ENCODE peak calls at places on chromosomes 5 and 9, in ten cellular contexts. M is CD8-positive, alpha-beta T cell; S is endothelial cell of umbilical vein; Q is fibroblast of lung; N is sigmoid colon; T is neuronal stem cell; A is GM23338; V is H7; R is AG04450; W is lower leg skin. H is an unnamed sample.

GRCh38 chr5:66694036-66694435 is 97.8 kb downstream of the MAST4 start:
- DNase-seq in M (no peak), S (no peak), Q (no peak), N (no peak), T (no peak), A (no peak), V (no peak), R (no peak), W (no peak), H (peak)

GRCh38 chr9:91856419-91856818 is 93.6 kb downstream of the ROR2 start:
- DNase-seq in M (no peak), S (no peak), Q (no peak), N (peak), T (no peak), A (no peak), V (no peak), R (no peak), W (peak), H (no peak)

GRCh38 chr5:123785160-123786001 is 273.4 kb downstream of the CSNK1G3 start:
- DNase-seq in M (no peak), S (peak), Q (peak), N (no peak), T (no peak), A (peak), V (no peak), R (peak), W (no peak), H (peak)

GRCh38 chr9:124632077-124632621 is 125.0 kb upstream of the NR5A1 start:
- DNase-seq in M (no peak), S (peak), Q (peak), N (no peak), T (no peak), A (no peak), V (no peak), R (no peak), W (no peak), H (peak)

GRCh38 chr9:22119537-22120167 is 110.5 kb upstream of the CDKN2B start:
- DNase-seq in M (no peak), S (peak), Q (peak), N (no peak), T (peak), A (peak), V (peak), R (no peak), W (no peak), H (peak)

GRCh38 chr5:134536876-134537275 is 11.4 kb downstream of the JADE2 start:
- DNase-seq in M (no peak), S (no peak), Q (no peak), N (no peak), T (no peak), A (no peak), V (no peak), R (no peak), W (no peak), H (no peak)

GRCh38 chr9:3900673-3901318 is 375.0 kb upstream of the RFX3 start:
- DNase-seq in M (no peak), S (no peak), Q (no peak), N (no peak), T (no peak), A (no peak), V (no peak), R (no peak), W (no peak), H (no peak)

GRCh38 chr5:160923927-160924705 is 72.1 kb upstream of the ATP10B start:
- DNase-seq in M (no peak), S (no peak), Q (no peak), N (no peak), T (no peak), A (peak), V (peak), R (no peak), W (no peak), H (no peak)

GRCh38 chr5:136027316-136027715 is 1.5 kb upstream of the TGFBI start:
- DNase-seq in M (no peak), S (no peak), Q (no peak), N (peak), T (no peak), A (no peak), V (no peak), R (no peak), W (peak), H (no peak)

GRCh38 chr5:67082941-67083340 is 113.7 kb downstream of the CD180 start:
- DNase-seq in M (no peak), S (peak), Q (no peak), N (no peak), T (no peak), A (no peak), V (no peak), R (no peak), W (no peak), H (peak)

GRCh38 chr5:173394701-173395100 is 66.5 kb upstream of the STC2 start:
- DNase-seq in M (no peak), S (no peak), Q (no peak), N (peak), T (no peak), A (no peak), V (no peak), R (no peak), W (peak), H (no peak)

GRCh38 chr5:151267481-151268275 is 14.7 kb downstream of the GM2A start:
- DNase-seq in M (no peak), S (no peak), Q (no peak), N (no peak), T (no peak), A (no peak), V (no peak), R (no peak), W (no peak), H (no peak)

GRCh38 chr5:6592611-6593010 is 40.2 kb downstream of the NSUN2 start:
- DNase-seq in M (no peak), S (no peak), Q (peak), N (no peak), T (no peak), A (no peak), V (no peak), R (no peak), W (no peak), H (peak)

GRCh38 chr5:124751031-124751430 is 4.6 kb upstream of the ZNF608 start:
- DNase-seq in M (no peak), S (no peak), Q (no peak), N (no peak), T (no peak), A (peak), V (peak), R (no peak), W (no peak), H (no peak)

GRCh38 chr9:97880336-97880735 is 27.3 kb downstream of the FOXE1 start:
- DNase-seq in M (no peak), S (no peak), Q (peak), N (no peak), T (no peak), A (no peak), V (no peak), R (no peak), W (no peak), H (peak)

GRCh38 chr9:114034176-114034575 is 43.9 kb downstream of the AMBP start:
- DNase-seq in M (no peak), S (no peak), Q (no peak), N (peak), T (no peak), A (no peak), V (peak), R (no peak), W (peak), H (no peak)

GRCh38 chr9:109436071-109436470 is 62.0 kb downstream of the PTPN3 start:
- DNase-seq in M (no peak), S (no peak), Q (no peak), N (no peak), T (no peak), A (no peak), V (no peak), R (no peak), W (no peak), H (no peak)

GRCh38 chr9:74942801-74943200 is 9.9 kb downstream of the C9orf40 start:
- DNase-seq in M (peak), S (peak), Q (no peak), N (no peak), T (no peak), A (no peak), V (no peak), R (no peak), W (no peak), H (peak)

GRCh38 chr9:37491939-37492338 is 6.2 kb downstream of the POLR1E start:
- DNase-seq in M (no peak), S (no peak), Q (no peak), N (no peak), T (no peak), A (no peak), V (no peak), R (no peak), W (no peak), H (no peak)

GRCh38 chr5:157046041-157046440 is 12.9 kb downstream of the HAVCR1 start:
- DNase-seq in M (no peak), S (no peak), Q (no peak), N (no peak), T (no peak), A (no peak), V (no peak), R (no peak), W (no peak), H (no peak)

DNA sequence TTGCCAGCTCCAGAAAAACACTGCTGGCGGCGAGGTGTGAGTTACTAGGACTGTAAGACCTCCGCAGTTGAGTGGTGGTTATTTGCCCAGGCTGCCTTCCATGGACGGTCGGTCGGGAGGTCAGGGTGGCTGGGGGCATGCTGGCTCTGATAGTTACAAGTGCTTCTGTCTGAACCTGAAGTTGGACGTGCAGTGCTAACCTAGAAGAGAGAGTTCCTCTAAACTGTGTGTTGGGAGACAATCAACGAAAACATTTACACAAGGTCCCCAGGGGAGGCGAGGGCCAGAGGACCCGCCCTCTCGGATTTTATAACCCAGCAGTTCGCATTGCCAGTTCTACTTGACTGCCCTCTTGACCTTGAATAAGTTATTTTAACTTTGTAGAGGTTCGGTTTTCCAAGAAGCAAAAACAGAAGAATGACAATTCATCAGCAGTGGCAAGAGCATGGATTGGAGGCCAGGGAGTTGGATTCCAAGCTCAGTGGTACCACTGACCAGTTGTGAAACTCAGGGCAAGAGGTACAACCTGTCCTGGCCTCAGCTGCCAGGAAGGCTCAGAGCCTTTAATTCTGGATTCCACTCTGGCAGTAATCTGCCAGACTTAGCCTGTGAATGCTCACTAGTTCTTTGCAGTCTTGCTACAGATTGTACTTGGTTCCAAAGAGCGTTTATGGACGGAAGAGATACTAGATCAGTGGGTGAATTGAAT is 28.7 kb upstream of the PDE8B start:
- DNase-seq in M (no peak), S (no peak), Q (no peak), N (no peak), T (no peak), A (no peak), V (no peak), R (no peak), W (no peak), H (no peak)
- H3K4me3 ChIP-seq in M (no peak), S (no peak), Q (no peak), N (no peak), T (no peak), A (peak), V (no peak), R (no peak), W (no peak), H (no peak)

GRCh38 chr9:134489621-134490380 is 151.8 kb upstream of the COL5A1 start:
- DNase-seq in M (no peak), S (no peak), Q (no peak), N (peak), T (no peak), A (no peak), V (peak), R (no peak), W (peak), H (no peak)
- H3K4me3 ChIP-seq in M (no peak), S (no peak), Q (no peak), N (no peak), T (no peak), A (no peak), V (no peak), R (no peak), W (no peak), H (no peak)

DNA sequence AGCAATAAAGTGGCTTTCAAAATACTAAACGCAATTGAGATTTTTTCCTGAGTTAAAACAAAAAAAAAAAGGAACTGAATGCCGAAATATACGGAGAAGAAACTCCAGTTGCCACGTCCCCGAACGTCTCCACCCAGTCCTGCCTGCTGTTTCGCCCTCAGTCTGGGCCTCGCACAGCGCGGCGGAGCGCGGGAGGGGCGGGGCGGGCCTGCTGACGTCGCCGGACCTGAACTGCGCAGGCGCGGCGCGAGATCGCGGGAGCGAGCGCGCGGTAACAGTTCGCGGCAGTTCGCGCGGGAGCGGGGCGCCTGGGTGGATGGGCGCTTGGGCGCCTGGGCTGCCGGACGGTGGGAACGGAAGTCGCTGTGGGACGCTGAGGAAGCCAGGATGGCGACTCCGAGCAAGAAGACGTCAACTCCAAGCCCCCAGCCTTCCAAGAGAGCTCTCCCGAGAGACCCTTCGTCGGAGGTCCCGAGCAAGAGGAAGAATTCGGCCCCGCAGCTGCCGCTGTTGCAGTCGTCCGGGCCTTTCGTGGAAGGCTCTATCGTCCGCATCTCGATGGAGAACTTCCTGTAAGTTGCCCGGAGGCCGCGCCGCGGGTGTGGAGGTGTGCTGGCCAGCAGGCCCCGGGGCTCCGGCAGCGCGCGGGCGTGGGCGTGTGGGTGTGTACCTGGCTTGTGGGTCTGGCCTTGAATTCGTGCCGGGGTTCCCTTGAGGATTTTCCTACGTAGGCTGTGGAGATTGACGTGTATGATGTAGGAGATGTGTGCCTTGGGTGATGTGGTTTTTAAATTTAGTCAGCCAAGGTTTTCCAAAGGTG is at the start of gene SMC5:
- DNase-seq in M (peak), S (peak), Q (peak), N (peak), T (peak), A (peak), V (peak), R (peak), W (peak), H (peak)
- H3K4me3 ChIP-seq in M (peak), S (peak), Q (peak), N (peak), T (peak), A (peak), V (peak), R (peak), W (peak), H (peak)

GRCh38 chr5:176441921-176442323 is 6.3 kb upstream of the FAF2 start:
- DNase-seq in M (no peak), S (peak), Q (peak), N (no peak), T (no peak), A (peak), V (peak), R (no peak), W (peak), H (peak)
- H3K4me3 ChIP-seq in M (no peak), S (no peak), Q (no peak), N (no peak), T (no peak), A (peak), V (peak), R (no peak), W (no peak), H (no peak)

GRCh38 chr5:131282235-131282634 is 18.4 kb downstream of the CDC42SE2 start:
- DNase-seq in M (no peak), S (no peak), Q (no peak), N (no peak), T (no peak), A (no peak), V (no peak), R (no peak), W (no peak), H (no peak)
- H3K4me3 ChIP-seq in M (peak), S (no peak), Q (no peak), N (no peak), T (no peak), A (no peak), V (no peak), R (no peak), W (no peak), H (no peak)

GRCh38 chr5:140967226-140967893 is 1.1 kb downstream of the PCDHAC2 start:
- DNase-seq in M (no peak), S (peak), Q (no peak), N (no peak), T (no peak), A (peak), V (peak), R (no peak), W (no peak), H (no peak)

GRCh38 chr5:140965905-140966292 is 377 bp upstream of the PCDHAC2 start:
- DNase-seq in M (no peak), S (no peak), Q (no peak), N (no peak), T (no peak), A (peak), V (peak), R (no peak), W (no peak), H (no peak)

GRCh38 chr5:140964356-140964755 is 1.9 kb upstream of the PCDHAC2 start:
- DNase-seq in M (no peak), S (no peak), Q (no peak), N (no peak), T (no peak), A (no peak), V (no peak), R (no peak), W (no peak), H (no peak)

GRCh38 chr5:140969880-140970279 is 3.6 kb downstream of the PCDHAC2 start:
- DNase-seq in M (no peak), S (no peak), Q (no peak), N (no peak), T (no peak), A (no peak), V (no peak), R (no peak), W (no peak), H (no peak)

DNA sequence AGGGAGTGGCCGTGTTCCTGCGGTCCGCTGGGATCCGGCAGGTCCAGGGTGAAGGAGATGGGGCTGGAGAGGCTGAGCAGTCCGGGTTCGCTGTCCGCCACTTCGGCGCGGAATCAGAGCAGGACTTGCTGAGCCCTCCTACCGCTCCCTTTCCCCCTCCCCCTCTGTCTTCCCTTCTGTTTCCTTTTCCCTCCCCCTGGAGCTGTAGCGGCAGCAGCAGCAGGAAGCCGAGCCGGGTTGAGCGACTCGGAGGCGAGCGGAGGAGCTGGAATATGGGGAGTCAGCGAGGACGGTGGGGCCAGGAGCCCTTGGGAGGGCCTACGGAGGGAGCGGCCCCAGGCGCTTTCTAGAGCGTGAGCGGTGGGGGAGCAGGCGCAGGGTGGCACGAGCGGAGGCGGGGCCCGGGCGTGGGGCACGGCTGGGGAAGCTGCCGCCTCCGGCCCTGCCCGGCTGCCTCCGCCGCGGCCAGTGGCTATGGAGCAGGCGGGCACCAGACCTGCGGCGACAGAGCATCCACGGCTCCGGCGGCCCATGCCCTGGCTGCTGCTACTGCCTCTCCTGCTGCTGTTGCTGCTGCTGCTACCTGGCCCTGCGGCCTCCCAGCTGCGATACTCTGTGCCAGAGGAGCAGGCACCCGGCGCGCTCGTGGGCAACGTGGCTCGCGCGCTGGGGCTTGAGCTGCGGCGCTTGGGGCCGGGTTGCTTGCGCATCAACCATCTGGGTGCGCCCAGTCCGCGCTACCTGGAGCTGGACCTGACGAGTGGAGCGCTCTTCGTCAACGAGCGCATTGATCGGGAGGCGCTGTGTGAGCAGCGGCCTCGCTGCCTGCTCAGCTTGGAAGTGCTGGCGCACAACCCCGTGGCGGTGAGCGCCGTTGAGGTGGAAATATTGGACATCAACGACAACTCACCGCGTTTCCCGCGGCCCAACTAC is at the start of gene PCDHAC2:
- DNase-seq in M (no peak), S (peak), Q (peak), N (peak), T (peak), A (peak), V (peak), R (no peak), W (no peak), H (peak)
- H3K4me3 ChIP-seq in M (no peak), S (peak), Q (peak), N (peak), T (peak), A (peak), V (peak), R (peak), W (peak), H (peak)